ENCODE peak calls at places on chromosomes 3 and 15, in four cellular contexts. J is fibroblast of pulmonary artery, F is cardiac fibroblast, K is brain microvascular endothelial cell. U is an unnamed sample.

GRCh38 chr3:192303235-192303634 is 424.1 kb downstream of the FGF12 start:
- DNase-seq in J (no peak), F (no peak), K (no peak), U (no peak)

GRCh38 chr3:12135029-12135634 is 23.6 kb downstream of the TIMP4 start:
- DNase-seq in J (peak; percentile 77), F (peak; percentile 82), K (peak; percentile 74), U (peak; percentile 71)

GRCh38 chr3:124032351-124032880 is 40.5 kb upstream of the ROPN1 start:
- DNase-seq in J (peak; percentile 40), F (peak; percentile 52), K (no peak), U (no peak)

GRCh38 chr15:68113273-68113672 is 59.2 kb downstream of the PIAS1 start:
- DNase-seq in J (peak; percentile 36), F (peak; percentile 42), K (no peak), U (peak; percentile 24)

GRCh38 chr15:45112592-45113379 is 1.2 kb downstream of the DUOX2 start:
- DNase-seq in J (no peak), F (no peak), K (no peak), U (no peak)

GRCh38 chr15:79433610-79434009 is 1.5 kb downstream of the MINAR1 start:
- DNase-seq in J (no peak), F (no peak), K (no peak), U (no peak)

GRCh38 chr3:177483182-177483967 is 286.1 kb upstream of the TBL1XR1 start:
- DNase-seq in J (no peak), F (no peak), K (no peak), U (peak; percentile 31)

GRCh38 chr3:45795509-45795881 is 841 bp downstream of the SLC6A20 start:
- DNase-seq in J (no peak), F (no peak), K (no peak), U (no peak)

GRCh38 chr15:58748040-58748786 is 1.3 kb downstream of the ADAM10 start:
- DNase-seq in J (no peak), F (no peak), K (no peak), U (no peak)

GRCh38 chr15:85475317-85475701 is 94.9 kb downstream of the AKAP13 start:
- DNase-seq in J (no peak), F (no peak), K (no peak), U (no peak)

GRCh38 chr3:115293321-115293720 is 146.2 kb upstream of the ZBTB20 start:
- DNase-seq in J (no peak), F (no peak), K (no peak), U (no peak)

GRCh38 chr3:16130066-16130465 is 44.4 kb upstream of the GALNT15 start:
- DNase-seq in J (peak; percentile 67), F (peak; percentile 71), K (peak; percentile 85), U (no peak)

GRCh38 chr3:191356586-191357439 is 26.5 kb upstream of the UTS2B start:
- DNase-seq in J (peak; percentile 68), F (peak; percentile 73), K (peak; percentile 60), U (peak; percentile 76)

GRCh38 chr3:109132801-109133473 is 3.6 kb upstream of the C3orf85 start:
- DNase-seq in J (peak; percentile 35), F (peak; percentile 52), K (no peak), U (peak; percentile 20)

DNA sequence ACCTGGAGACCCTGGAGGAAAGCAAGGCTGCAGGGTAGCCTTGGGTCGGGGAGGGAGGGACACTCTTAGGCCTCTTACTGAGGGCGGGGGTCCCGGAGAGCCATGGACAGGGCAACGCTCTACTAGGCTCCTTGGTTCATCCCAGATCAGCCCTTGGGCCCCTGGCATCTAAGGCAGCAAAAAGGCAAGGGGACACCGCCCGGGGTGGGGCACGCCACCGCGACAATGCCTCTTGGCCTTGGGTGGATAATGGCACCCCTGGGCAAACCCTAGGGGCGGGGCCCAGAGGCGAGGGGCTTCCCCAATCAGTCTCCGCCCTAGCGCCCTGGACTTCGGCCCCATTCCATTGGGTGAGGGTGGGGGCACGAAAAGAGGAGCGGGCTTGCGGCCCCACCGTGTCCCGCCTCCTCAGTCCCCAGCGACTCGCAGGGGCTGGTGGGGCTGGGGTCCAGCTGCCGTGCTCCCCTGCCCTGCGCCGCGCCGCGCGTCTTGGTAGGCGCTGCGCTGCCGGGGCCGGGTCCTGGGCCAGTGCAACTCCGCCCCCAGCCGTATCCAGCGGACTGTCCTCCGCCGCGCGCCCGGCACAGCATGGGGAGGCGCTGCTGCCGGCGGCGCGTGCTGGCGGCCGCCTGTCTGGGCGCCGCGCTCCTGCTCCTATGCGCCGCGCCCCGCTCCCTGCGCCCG is at the start of gene CHST13:
- DNase-seq in J (peak; percentile 30), F (peak; percentile 40), K (no peak), U (no peak)
- TF ChIP-seq CTCF in J (no peak), F (no peak), K (no peak), U (no peak)

GRCh38 chr15:41955807-41956525 is 16.4 kb downstream of the EHD4 start:
- DNase-seq in J (no peak), F (no peak), K (no peak), U (no peak)
- TF ChIP-seq CTCF in J (no peak), F (no peak), K (peak; percentile 7), U (no peak)

GRCh38 chr3:194126790-194127189 is 9.2 kb upstream of the HES1 start:
- DNase-seq in J (no peak), F (no peak), K (no peak), U (no peak)

GRCh38 chr3:194129581-194130133 is 6.3 kb upstream of the HES1 start:
- DNase-seq in J (peak; percentile 67), F (peak; percentile 89), K (peak; percentile 25), U (peak; percentile 26)

GRCh38 chr3:194130211-194130610 is 5.7 kb upstream of the HES1 start:
- DNase-seq in J (no peak), F (no peak), K (no peak), U (no peak)

GRCh38 chr3:194130807-194131589 is 5.0 kb upstream of the HES1 start:
- DNase-seq in J (peak; percentile 23), F (peak; percentile 43), K (no peak), U (no peak)

DNA sequence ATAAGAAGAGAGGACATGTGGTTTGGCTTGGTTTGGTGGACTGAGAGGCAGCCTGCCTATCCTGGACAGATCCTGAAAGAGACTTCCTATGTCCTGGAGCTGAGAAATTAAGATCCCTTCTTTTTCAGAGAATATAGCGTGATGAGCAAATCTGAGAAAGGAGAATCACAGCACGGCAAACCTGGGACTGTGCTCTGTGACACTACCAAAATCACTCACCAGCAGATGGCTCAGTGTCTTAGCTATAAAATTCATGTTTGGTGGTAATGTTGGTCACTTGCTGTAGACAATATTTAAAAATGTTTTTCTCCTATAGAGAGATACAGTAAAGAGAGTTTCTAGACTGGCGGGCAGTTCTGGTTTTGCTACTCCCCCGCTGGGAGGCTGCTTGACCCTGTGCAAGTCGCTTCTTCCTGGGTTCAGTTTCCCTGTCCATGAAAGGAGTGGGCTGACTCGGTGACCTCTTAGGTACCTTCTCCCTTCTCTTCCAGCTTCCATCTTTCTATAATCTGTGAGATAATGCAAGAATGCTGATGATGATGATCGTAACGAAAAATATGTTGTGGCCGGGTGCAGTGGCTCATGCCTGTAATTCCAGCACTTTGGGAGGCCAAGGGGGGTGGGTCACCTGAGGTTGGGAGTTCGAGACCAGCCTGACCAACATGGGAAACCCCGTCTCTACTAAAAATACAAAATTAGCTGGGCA is 7.6 kb upstream of the HES1 start:
- DNase-seq in J (no peak), F (no peak), K (peak; percentile 12), U (no peak)
- TF ChIP-seq CTCF in J (no peak), F (no peak), K (no peak), U (no peak)

GRCh38 chr3:13550257-13550693 is 1.4 kb downstream of the FBLN2 start:
- DNase-seq in J (no peak), F (no peak), K (no peak), U (no peak)
- TF ChIP-seq CTCF in J (no peak), F (no peak), K (no peak), U (no peak)

DNA sequence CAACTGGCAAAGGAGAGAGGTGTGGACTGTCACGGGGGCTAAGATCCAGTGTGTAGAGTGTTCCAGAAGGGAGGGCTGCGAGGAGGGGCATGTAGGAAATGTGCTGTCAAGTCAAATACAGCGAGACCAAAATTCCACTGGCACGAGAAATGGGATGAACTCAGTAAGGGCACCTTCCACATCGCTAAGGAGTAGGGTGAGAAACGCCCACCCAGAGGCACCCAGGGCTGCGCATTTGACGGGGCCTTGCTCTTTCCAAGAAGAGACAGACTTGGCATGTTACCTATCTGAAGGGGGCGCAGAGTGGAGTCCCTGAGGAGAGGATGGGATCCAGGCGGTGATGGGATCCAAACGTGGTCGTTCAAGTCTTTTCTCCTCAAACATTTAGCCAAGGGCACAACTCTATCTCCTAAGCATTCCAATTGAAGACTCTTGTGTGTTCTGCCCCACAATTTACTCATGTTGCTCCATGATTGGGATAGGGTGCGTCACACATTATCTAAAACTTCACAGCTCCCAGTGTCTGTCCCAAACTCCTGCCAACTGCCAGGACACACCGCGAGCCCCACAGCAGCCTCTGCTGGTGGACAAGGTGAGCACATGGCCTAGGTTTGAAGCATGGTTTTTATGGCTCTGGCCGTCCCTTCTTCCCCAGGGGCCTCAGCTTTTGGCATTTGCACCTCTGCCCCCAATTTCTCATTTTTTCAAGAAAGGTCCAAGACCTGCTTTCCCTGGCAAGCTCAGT is 7.6 kb downstream of the SELENOS start:
- DNase-seq in J (peak; percentile 51), F (peak; percentile 49), K (no peak), U (peak; percentile 29)
- TF ChIP-seq CTCF in J (peak; percentile 52), F (peak; percentile 57), K (peak; percentile 65), U (peak; percentile 40)

DNA sequence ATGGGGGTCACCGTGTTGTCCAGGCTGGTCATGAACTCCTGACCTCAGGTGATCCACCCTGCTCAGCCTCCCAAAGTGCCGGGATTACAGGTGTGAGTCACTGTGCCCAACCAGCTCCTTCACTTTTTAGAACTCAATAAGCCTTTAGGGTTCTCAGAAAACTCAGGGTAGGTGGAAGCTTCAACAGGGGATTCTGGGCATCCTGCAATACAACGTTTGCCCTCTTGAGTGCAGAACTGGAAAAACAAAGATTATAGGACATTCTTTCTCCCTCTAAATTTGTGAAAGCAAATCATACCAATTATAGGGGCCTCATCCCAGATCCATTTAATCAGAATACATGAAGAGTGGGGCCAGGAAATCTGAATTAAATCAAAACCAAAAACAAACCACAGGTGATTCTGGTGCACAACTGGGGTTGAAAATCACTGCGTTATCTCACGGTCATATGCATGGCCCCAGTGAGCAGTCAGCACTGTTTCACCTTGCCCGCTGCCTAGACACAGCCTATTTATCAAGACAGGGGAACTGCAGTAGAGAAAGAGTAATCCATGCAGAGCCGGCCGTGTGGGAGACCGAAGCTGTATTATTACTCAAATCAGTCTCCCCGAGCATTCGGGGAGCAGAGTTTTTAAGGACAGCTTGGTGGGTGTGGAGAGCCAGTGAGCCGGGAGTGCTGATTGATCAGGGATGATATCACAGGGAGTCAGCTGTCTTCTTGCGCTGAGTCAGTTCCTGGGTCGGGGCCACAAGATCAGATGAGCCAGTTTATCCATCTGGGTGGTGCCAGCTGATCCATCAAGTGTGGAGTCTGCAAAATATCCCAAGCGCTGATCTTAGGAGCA is 58.4 kb downstream of the TMEM44 start:
- DNase-seq in J (peak; percentile 82), F (peak; percentile 84), K (peak; percentile 91), U (peak; percentile 41)
- TF ChIP-seq CTCF in J (peak; percentile 45), F (peak; percentile 59), K (peak; percentile 52), U (no peak)